ENCODE peak calls at places on chromosome 22, in six cellular contexts. D, M, J, S, Y and T are unnamed samples.
A peak's percentile ranks its signal among the peaks of the same experiment; 100 is the strongest.

GRCh38 chr22:20154602-20155183 is 3.8 kb upstream of the CCDC188 start:
- DNase-seq in S (peak; percentile 59), M (no peak), D (no peak), Y (no peak), J (no peak), T (no peak)

GRCh38 chr22:20402960-20403778 is 9.2 kb downstream of the ZNF74 start:
- DNase-seq in Y (no peak), M (no peak), D (no peak), J (no peak), S (no peak), T (no peak)

GRCh38 chr22:46525681-46526483 is 11.5 kb downstream of the CELSR1 start:
- DNase-seq in D (no peak), M (peak; percentile 43), Y (no peak), S (no peak), J (no peak), T (peak; percentile 51)

GRCh38 chr22:38082986-38083710 is 836 bp downstream of the SLC16A8 start:
- DNase-seq in J (no peak), S (no peak), M (no peak), D (no peak), Y (no peak), T (no peak)

GRCh38 chr22:19955241-19956128 is 13.9 kb upstream of the TXNRD2 start:
- DNase-seq in M (peak; percentile 44), S (no peak), D (no peak), J (no peak), Y (peak; percentile 46), T (no peak)

GRCh38 chr22:19607198-19608113 is 83.2 kb upstream of the CLDN5 start:
- DNase-seq in J (peak; percentile 83), Y (no peak), M (no peak), S (no peak), D (no peak), T (peak; percentile 36)

GRCh38 chr22:34115722-34116121 is 195.4 kb upstream of the LARGE1 start:
- DNase-seq in D (no peak), S (no peak), J (no peak), Y (no peak), M (no peak), T (no peak)

GRCh38 chr22:17717708-17718107 is 56.6 kb downstream of the BID start:
- DNase-seq in Y (no peak), M (no peak), J (no peak), D (peak; percentile 53), S (no peak), T (peak; percentile 22)

GRCh38 chr22:28989035-28989464 is 72.6 kb downstream of the C22orf31 start:
- DNase-seq in Y (no peak), S (no peak), J (no peak), D (no peak), M (no peak), T (peak; percentile 43)

GRCh38 chr22:47275479-47276218 is 513.2 kb downstream of the TBC1D22A start:
- DNase-seq in S (no peak), D (no peak), J (no peak), Y (peak; percentile 20), M (no peak), T (no peak)

GRCh38 chr22:35893698-35894097 is 134.9 kb downstream of the RBFOX2 start:
- DNase-seq in M (no peak), Y (no peak), S (no peak), J (no peak), D (peak; percentile 90), T (no peak)

GRCh38 chr22:39954584-39955055 is 5.6 kb upstream of the TMA7B start:
- DNase-seq in D (peak; percentile 88), J (no peak), M (no peak), S (no peak), Y (no peak), T (peak; percentile 36)

GRCh38 chr22:40009231-40009769 is 14.5 kb downstream of the FAM83F start:
- DNase-seq in J (no peak), S (peak; percentile 34), Y (no peak), D (no peak), M (peak; percentile 52), T (no peak)

GRCh38 chr22:39677967-39678366 is 107.4 kb downstream of the CACNA1I start:
- DNase-seq in D (no peak), J (no peak), Y (no peak), S (no peak), M (no peak), T (no peak)

GRCh38 chr22:26321469-26321913 is 107.6 kb upstream of the ASPHD2 start:
- DNase-seq in D (no peak), S (peak; percentile 27), M (no peak), J (no peak), Y (peak; percentile 80), T (peak; percentile 28)

GRCh38 chr22:47177334-47177815 is 414.9 kb downstream of the TBC1D22A start:
- DNase-seq in M (no peak), J (no peak), D (no peak), Y (peak; percentile 14), S (no peak), T (no peak)

GRCh38 chr22:39133871-39134270 is 18.6 kb downstream of the CBX7 start:
- DNase-seq in Y (no peak), S (no peak), J (no peak), D (no peak), M (no peak), T (no peak)

GRCh38 chr22:46754110-46754799 is 8.2 kb upstream of the TBC1D22A start:
- DNase-seq in Y (peak; percentile 97), D (peak; percentile 93), M (peak; percentile 95), J (no peak), S (peak; percentile 83), T (peak; percentile 92)

GRCh38 chr22:49393526-49393925 is 434.1 kb downstream of the BRD1 start:
- DNase-seq in M (no peak), D (no peak), S (no peak), Y (no peak), J (no peak), T (no peak)

GRCh38 chr22:40053460-40053859 is 58.7 kb downstream of the FAM83F start:
- DNase-seq in S (no peak), M (no peak), D (no peak), J (no peak), Y (no peak), T (no peak)

GRCh38 chr22:46582281-46582811 is 37.8 kb upstream of the GRAMD4 start:
- DNase-seq in Y (peak; percentile 20), M (peak; percentile 72), J (no peak), D (no peak), S (no peak), T (no peak)

GRCh38 chr22:27885977-27886842 is 32.8 kb downstream of the PITPNB start:
- DNase-seq in S (peak; percentile 34), J (peak; percentile 53), Y (no peak), D (peak; percentile 94), M (no peak), T (peak; percentile 40)

GRCh38 chr22:20591660-20592310 is 84.4 kb downstream of the MED15 start:
- DNase-seq in M (no peak), D (peak; percentile 75), J (no peak), Y (no peak), S (peak; percentile 74), T (no peak)

GRCh38 chr22:39723899-39724351 is 153.4 kb downstream of the CACNA1I start:
- DNase-seq in M (peak; percentile 18), Y (no peak), D (peak; percentile 6), J (no peak), S (peak; percentile 91), T (no peak)

GRCh38 chr22:38257170-38257569 is 15.6 kb downstream of the TMEM184B start:
- DNase-seq in J (no peak), Y (no peak), S (no peak), M (no peak), D (peak; percentile 61), T (no peak)

DNA sequence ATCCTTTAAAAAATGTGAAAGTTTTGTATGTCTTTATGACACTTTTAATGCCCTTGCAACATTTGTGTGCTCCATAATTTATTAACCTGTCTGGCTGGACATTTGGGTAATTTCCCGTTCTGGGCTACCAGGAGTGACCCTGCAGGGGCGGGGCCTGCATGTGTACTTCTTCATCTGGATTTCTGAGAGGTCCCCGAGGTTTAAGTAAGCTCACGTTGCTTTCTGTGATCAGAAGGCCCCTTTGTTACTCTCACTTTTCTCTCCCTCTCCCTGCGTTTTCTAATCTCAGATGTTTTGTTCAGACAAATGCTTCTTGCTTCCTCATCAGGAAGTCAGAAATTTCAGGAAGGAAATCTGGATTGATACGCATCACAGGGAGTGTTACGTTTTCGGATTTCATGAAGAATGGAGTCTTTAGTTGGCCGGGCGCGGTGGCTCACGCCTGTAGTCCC is 78.9 kb upstream of the CRYBB3 start:
- DNase-seq in Y (no peak), J (no peak), M (peak; percentile 67), S (no peak), D (no peak), T (no peak)
- H3K4me1 ChIP-seq in Y (peaks cover 11% of the 10 kb centered on the region), J (no peaks in the 10 kb centered on the region), M (peaks cover 12% of the 10 kb centered on the region), S (no peaks in the 10 kb centered on the region), D (no peaks in the 10 kb centered on the region), T (peaks cover 10% of the 10 kb centered on the region)

GRCh38 chr22:44413211-44413610 is 84.8 kb downstream of the RTL6 start:
- DNase-seq in J (no peak), D (no peak), M (no peak), Y (no peak), S (no peak), T (no peak)
- H3K4me1 ChIP-seq in J (no peaks in the 10 kb centered on the region), D (no peaks in the 10 kb centered on the region), M (no peaks in the 10 kb centered on the region), Y (no peaks in the 10 kb centered on the region), S (no peaks in the 10 kb centered on the region), T (no peaks in the 10 kb centered on the region)

DNA sequence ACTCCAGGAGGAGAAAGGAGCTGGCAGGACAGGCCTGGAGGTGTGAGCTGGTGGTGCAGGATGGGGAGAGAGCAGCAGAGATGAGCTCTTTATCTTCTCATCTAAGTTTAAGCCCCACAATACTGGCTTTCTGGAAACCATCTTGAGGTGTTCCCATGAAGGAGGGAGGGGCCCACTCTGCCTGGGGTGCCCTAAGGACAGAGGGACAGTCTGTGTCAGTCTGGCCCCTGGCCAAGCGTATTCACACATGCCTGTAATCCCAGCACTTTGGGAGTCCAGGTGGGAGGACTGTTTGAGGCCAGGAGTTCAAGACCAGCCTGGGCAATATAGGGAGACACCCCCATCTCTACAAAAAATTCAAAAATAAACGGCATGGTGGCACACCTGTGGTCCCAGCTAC is 8.9 kb downstream of the SERHL2 start:
- DNase-seq in Y (no peak), D (no peak), M (peak; percentile 35), J (no peak), S (no peak), T (no peak)
- H3K4me1 ChIP-seq in Y (peaks cover 3% of the 10 kb centered on the region), D (no peaks in the 10 kb centered on the region), M (no peaks in the 10 kb centered on the region), J (no peaks in the 10 kb centered on the region), S (peaks cover 10% of the 10 kb centered on the region), T (peaks cover 4% of the 10 kb centered on the region)

GRCh38 chr22:31122196-31122531 is 602 bp upstream of the INPP5J start:
- DNase-seq in D (no peak), M (no peak), S (no peak), J (no peak), Y (peak; percentile 57), T (no peak)

GRCh38 chr22:31124290-31124689 is 1.5 kb downstream of the INPP5J start:
- DNase-seq in Y (no peak), S (no peak), D (no peak), M (no peak), J (no peak), T (no peak)

GRCh38 chr22:31124811-31125465 is 2.2 kb downstream of the INPP5J start:
- DNase-seq in Y (no peak), D (no peak), M (no peak), S (no peak), J (no peak), T (no peak)

GRCh38 chr22:31122532-31123291 is at the start of gene INPP5J:
- DNase-seq in J (no peak), M (peak; percentile 79), S (no peak), Y (peak; percentile 78), D (peak; percentile 37), T (no peak)

DNA sequence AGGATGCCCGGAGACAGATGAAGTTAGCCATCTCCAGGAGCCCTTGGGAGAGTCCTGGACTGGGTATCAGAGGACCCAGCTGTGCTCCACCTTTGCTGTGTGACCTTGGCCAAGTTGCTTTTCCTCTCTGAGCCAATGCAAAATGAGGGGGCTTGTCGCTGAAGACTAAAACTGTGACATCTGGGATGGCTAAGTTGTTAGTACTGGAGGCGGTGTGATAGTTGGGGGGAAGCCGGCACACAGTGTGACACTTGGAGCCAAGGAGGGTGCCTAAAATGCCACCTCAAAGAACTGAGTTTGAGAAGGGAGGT is 481 bp downstream of the INPP5J start:
- DNase-seq in J (no peak), Y (no peak), S (no peak), D (no peak), M (peak; percentile 27), T (no peak)
- H3K4me1 ChIP-seq in J (no peaks in the 10 kb centered on the region), Y (peaks cover 11% of the 10 kb centered on the region), S (peaks cover 34% of the 10 kb centered on the region), D (peaks cover 3% of the 10 kb centered on the region), M (peaks cover 10% of the 10 kb centered on the region), T (peaks cover 4% of the 10 kb centered on the region)